ENCODE peak calls at places on chromosomes 11 and 22, in six cellular contexts. Z is H9, Q is IMR-90, Y is neuronal stem cell, B is mesendoderm, X is mesenchymal stem cell. F is an unnamed sample.

GRCh38 chr11:35491231-35491871 is 34.1 kb downstream of the PAMR1 start:
- DNase-seq in Z (no peak), Q (peak), Y (no peak), B (peak), X (peak), F (no peak)

GRCh38 chr11:65382804-65383368 is 440 bp upstream of the SLC25A45 start:
- DNase-seq in Z (peak), Q (no peak), Y (no peak), B (no peak), X (no peak), F (no peak)

GRCh38 chr11:82557274-82557673 is 176.4 kb downstream of the FAM181B start:
- DNase-seq in Z (no peak), Q (no peak), Y (no peak), B (no peak), X (no peak), F (no peak)

GRCh38 chr11:9977554-9977953 is 313.7 kb downstream of the SWAP70 start:
- DNase-seq in Z (no peak), Q (no peak), Y (no peak), B (no peak), X (no peak), F (no peak)

GRCh38 chr22:46029574-46030200 is 52.7 kb upstream of the WNT7B start:
- DNase-seq in Z (no peak), Q (no peak), Y (no peak), B (no peak), X (no peak), F (no peak)

GRCh38 chr11:2587976-2588748 is 111.6 kb downstream of the KCNQ1OT1 start:
- DNase-seq in Z (no peak), Q (no peak), Y (no peak), B (no peak), X (no peak), F (no peak)

GRCh38 chr11:120124355-120124754 is 13.6 kb downstream of the TRIM29 start:
- DNase-seq in Z (no peak), Q (no peak), Y (no peak), B (no peak), X (no peak), F (no peak)

GRCh38 chr11:32597914-32598313 is 14.3 kb downstream of the EIF3M start:
- DNase-seq in Z (no peak), Q (no peak), Y (peak), B (no peak), X (no peak), F (no peak)

GRCh38 chr11:64156235-64157011 is 9.5 kb downstream of the MACROD1 start:
- DNase-seq in Z (no peak), Q (no peak), Y (no peak), B (no peak), X (no peak), F (no peak)

GRCh38 chr11:66906077-66906929 is 49.4 kb downstream of the LRFN4 start:
- DNase-seq in Z (no peak), Q (peak), Y (no peak), B (no peak), X (no peak), F (no peak)

GRCh38 chr22:21713428-21714058 is 22.1 kb downstream of the YPEL1 start:
- DNase-seq in Z (no peak), Q (no peak), Y (no peak), B (no peak), X (no peak), F (no peak)

GRCh38 chr22:21710156-21710555 is 25.4 kb downstream of the YPEL1 start:
- DNase-seq in Z (no peak), Q (peak), Y (no peak), B (no peak), X (no peak), F (no peak)

GRCh38 chr22:21709688-21710087 is 25.9 kb downstream of the YPEL1 start:
- DNase-seq in Z (no peak), Q (no peak), Y (no peak), B (no peak), X (no peak), F (no peak)

GRCh38 chr22:21712751-21713427 is 22.7 kb downstream of the YPEL1 start:
- DNase-seq in Z (peak), Q (peak), Y (no peak), B (peak), X (peak), F (peak)

GRCh38 chr22:21711851-21712250 is 23.7 kb downstream of the YPEL1 start:
- DNase-seq in Z (no peak), Q (no peak), Y (no peak), B (no peak), X (no peak), F (no peak)
- H2BK15ac ChIP-seq in Z (no peak), Q (no peak), Y (no peak), B (no peak), X (no peak), F (no peak)

DNA sequence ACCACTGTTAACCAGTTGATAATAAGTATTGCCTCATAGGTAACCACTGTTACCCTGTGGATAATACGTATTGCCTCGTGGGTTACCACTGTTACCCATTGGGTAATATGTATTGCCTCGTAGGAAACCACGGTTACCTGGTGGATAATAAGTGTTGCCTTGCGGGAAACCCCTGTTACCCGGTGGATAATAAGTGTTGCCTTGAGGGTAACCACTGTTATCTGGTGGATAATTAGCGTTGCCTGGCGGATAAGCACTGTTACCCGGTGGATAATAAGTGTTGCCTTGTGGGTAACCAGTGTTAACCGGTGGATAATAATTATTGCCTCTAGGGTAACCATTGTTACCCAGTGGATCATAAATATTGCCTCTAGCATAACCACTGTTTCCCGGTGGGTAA is 27.3 kb upstream of the NXPE4 start:
- DNase-seq in Z (no peak), Q (no peak), Y (no peak), B (no peak), X (no peak), F (no peak)
- H2BK15ac ChIP-seq in Z (no peak), Q (no peak), Y (no peak), B (no peak), X (no peak), F (no peak)

GRCh38 chr22:41191467-41191866 is 13.6 kb upstream of the L3MBTL2 start:
- DNase-seq in Z (no peak), Q (no peak), Y (no peak), B (no peak), X (no peak), F (no peak)
- H2BK15ac ChIP-seq in Z (no peak), Q (no peak), Y (no peak), B (no peak), X (no peak), F (no peak)

DNA sequence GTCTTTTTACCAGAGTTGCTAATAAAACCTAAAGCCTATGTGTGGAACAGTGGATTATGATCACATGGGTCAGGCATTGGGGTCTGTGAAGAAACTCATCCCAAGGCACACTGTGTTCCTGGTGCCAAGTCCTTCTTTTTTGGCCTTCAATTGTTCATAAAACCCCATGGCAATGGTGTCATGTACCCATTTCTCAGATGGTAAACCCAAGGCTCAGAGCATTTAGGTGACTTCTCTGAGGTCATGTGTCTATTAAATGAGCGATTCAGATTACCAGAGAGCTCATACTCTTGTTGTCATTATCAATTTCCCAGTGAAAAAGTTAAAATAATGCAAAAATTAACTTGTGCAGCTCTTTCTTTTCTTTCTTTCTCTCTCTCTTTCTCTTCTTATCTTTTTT is 272.8 kb upstream of the SYN3 start:
- DNase-seq in Z (no peak), Q (no peak), Y (no peak), B (no peak), X (no peak), F (no peak)
- H2BK15ac ChIP-seq in Z (no peak), Q (no peak), Y (no peak), B (no peak), X (no peak), F (no peak)

DNA sequence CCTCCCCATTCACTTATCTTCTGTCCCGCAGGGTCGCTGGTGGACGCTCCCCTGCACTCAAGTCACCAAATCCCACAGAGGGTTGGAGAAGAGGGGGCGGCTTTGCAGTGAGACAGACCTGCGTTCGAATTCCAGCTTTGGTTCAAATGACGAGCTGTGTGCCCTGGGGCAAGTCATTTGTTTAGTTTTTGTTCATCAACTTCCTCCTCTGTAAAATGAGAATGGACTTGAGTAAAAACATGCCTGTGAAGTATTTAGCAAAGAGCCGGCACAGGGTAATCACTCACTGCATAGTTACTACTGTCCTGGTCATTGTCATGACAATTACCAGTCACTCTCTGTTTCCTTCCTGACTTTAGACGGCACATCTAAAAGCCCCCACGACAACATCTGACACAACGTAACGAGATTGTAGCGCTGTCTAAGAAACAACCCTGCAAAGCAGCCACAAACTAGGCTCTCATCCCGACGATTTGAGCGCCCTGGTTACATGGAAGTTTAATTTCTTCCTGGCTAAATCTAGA is 231.5 kb upstream of the B3GAT1 start:
- DNase-seq in Z (no peak), Q (no peak), Y (no peak), B (no peak), X (no peak), F (peak)
- H2BK15ac ChIP-seq in Z (no peak), Q (no peak), Y (no peak), B (no peak), X (no peak), F (no peak)

GRCh38 chr11:45337583-45338360 is 51.6 kb upstream of the SYT13 start:
- DNase-seq in Z (no peak), Q (no peak), Y (no peak), B (no peak), X (no peak), F (no peak)

GRCh38 chr11:45336136-45336535 is 50.0 kb upstream of the SYT13 start:
- DNase-seq in Z (no peak), Q (no peak), Y (no peak), B (no peak), X (no peak), F (no peak)

GRCh38 chr11:45334410-45334809 is 48.3 kb upstream of the SYT13 start:
- DNase-seq in Z (no peak), Q (no peak), Y (no peak), B (no peak), X (no peak), F (no peak)

GRCh38 chr11:45333506-45333971 is 47.4 kb upstream of the SYT13 start:
- DNase-seq in Z (peak), Q (peak), Y (no peak), B (peak), X (peak), F (peak)

GRCh38 chr11:45335434-45335833 is 49.3 kb upstream of the SYT13 start:
- DNase-seq in Z (no peak), Q (no peak), Y (no peak), B (peak), X (no peak), F (peak)
- H2BK15ac ChIP-seq in Z (no peak), Q (no peak), Y (no peak), B (no peak), X (no peak), F (no peak)

GRCh38 chr11:100624346-100624745 is 62.7 kb upstream of the ARHGAP42 start:
- DNase-seq in Z (no peak), Q (peak), Y (no peak), B (no peak), X (no peak), F (no peak)
- H2BK15ac ChIP-seq in Z (no peak), Q (no peak), Y (no peak), B (no peak), X (no peak), F (no peak)

GRCh38 chr22:30025187-30025586 is 55.1 kb upstream of the HORMAD2 start:
- DNase-seq in Z (no peak), Q (no peak), Y (no peak), B (no peak), X (no peak), F (no peak)
- H2BK15ac ChIP-seq in Z (no peak), Q (no peak), Y (no peak), B (no peak), X (no peak), F (no peak)